ENCODE peak calls at places on chromosome 9, in ten cellular contexts. C is keratinocyte; X is CD4-positive, alpha-beta T cell; R is body of pancreas; M is lower lobe of right lung; N is psoas muscle; P is left lung; Z is heart right ventricle; A is brain microvascular endothelial cell; W is prostate gland. U is an unnamed sample.

GRCh38 chr9:129171993-129172751 is 5.9 kb downstream of the IER5L start:
- DNase-seq in C (no peak), X (no peak), R (no peak), M (no peak), N (no peak), P (no peak), Z (no peak), A (no peak), W (no peak), U (no peak)

GRCh38 chr9:69671291-69671903 is 774 bp downstream of the APBA1 start:
- DNase-seq in C (no peak), X (no peak), R (peak; percentile 25), M (no peak), N (no peak), P (peak; percentile 33), Z (no peak), A (no peak), W (no peak), U (peak; percentile 34)

GRCh38 chr9:99555792-99556191 is 265.9 kb upstream of the NR4A3 start:
- DNase-seq in C (no peak), X (no peak), R (no peak), M (no peak), N (no peak), P (no peak), Z (no peak), A (no peak), W (no peak), U (no peak)

GRCh38 chr9:71826289-71826688 is 58.0 kb upstream of the CEMIP2 start:
- DNase-seq in C (no peak), X (no peak), R (no peak), M (no peak), N (no peak), P (no peak), Z (no peak), A (no peak), W (no peak), U (no peak)

GRCh38 chr9:91086657-91087563 is 274.8 kb downstream of the AUH start:
- DNase-seq in C (no peak), X (no peak), R (no peak), M (no peak), N (no peak), P (no peak), Z (no peak), A (no peak), W (no peak), U (no peak)

GRCh38 chr9:136899196-136899595 is 12.9 kb downstream of the TRAF2 start:
- DNase-seq in C (no peak), X (no peak), R (peak; percentile 26), M (no peak), N (no peak), P (no peak), Z (no peak), A (no peak), W (no peak), U (no peak)

GRCh38 chr9:33795819-33796218 is 458 bp downstream of the PRSS3 start:
- DNase-seq in C (no peak), X (no peak), R (peak; percentile 91), M (no peak), N (no peak), P (peak; percentile 50), Z (no peak), A (no peak), W (no peak), U (no peak)

GRCh38 chr9:135060461-135061116 is 26.9 kb upstream of the OLFM1 start:
- DNase-seq in C (no peak), X (no peak), R (no peak), M (peak; percentile 19), N (no peak), P (peak; percentile 12), Z (no peak), A (no peak), W (no peak), U (peak; percentile 7)

GRCh38 chr9:116641292-116642059 is 45.6 kb upstream of the TRIM32 start:
- DNase-seq in C (no peak), X (no peak), R (no peak), M (no peak), N (no peak), P (no peak), Z (no peak), A (no peak), W (no peak), U (no peak)

GRCh38 chr9:116639251-116639741 is 47.8 kb upstream of the TRIM32 start:
- DNase-seq in C (no peak), X (no peak), R (no peak), M (no peak), N (no peak), P (no peak), Z (no peak), A (peak; percentile 33), W (no peak), U (no peak)

GRCh38 chr9:116632990-116633441 is 54.1 kb upstream of the TRIM32 start:
- DNase-seq in C (no peak), X (no peak), R (no peak), M (no peak), N (no peak), P (no peak), Z (no peak), A (peak; percentile 46), W (no peak), U (no peak)

GRCh38 chr9:116633444-116633843 is 53.7 kb upstream of the TRIM32 start:
- DNase-seq in C (no peak), X (no peak), R (no peak), M (no peak), N (no peak), P (no peak), Z (no peak), A (no peak), W (no peak), U (no peak)

GRCh38 chr9:116635908-116636307 is 51.2 kb upstream of the TRIM32 start:
- DNase-seq in C (no peak), X (no peak), R (no peak), M (no peak), N (no peak), P (no peak), Z (no peak), A (no peak), W (no peak), U (no peak)
- TF ChIP-seq CTCF in C (no peak), X (no peak), R (no peak), M (no peak), N (no peak), P (no peak), Z (no peak), A (no peak), W (no peak), U (no peak)

GRCh38 chr9:131013015-131013755 is 4.2 kb downstream of the LAMC3 start:
- DNase-seq in C (no peak), X (no peak), R (no peak), M (no peak), N (no peak), P (no peak), Z (no peak), A (no peak), W (no peak), U (no peak)
- H3K27ac ChIP-seq in C (no peak overlapping the region), X (no peak overlapping the region), R (peak overlapping the region; percentile 14), M (no peak overlapping the region), N (no peak overlapping the region), P (no peak overlapping the region), Z (peak overlapping the region; percentile 9), A (peak overlapping the region; percentile 20), W (no peak overlapping the region), U (no peak overlapping the region)

GRCh38 chr9:137969008-137969407 is 91.4 kb downstream of the CACNA1B start:
- DNase-seq in C (no peak), X (no peak), R (no peak), M (peak; percentile 13), N (no peak), P (no peak), Z (no peak), A (no peak), W (no peak), U (no peak)

GRCh38 chr9:137970098-137970497 is 92.5 kb downstream of the CACNA1B start:
- DNase-seq in C (no peak), X (no peak), R (no peak), M (no peak), N (no peak), P (no peak), Z (no peak), A (no peak), W (no peak), U (no peak)

GRCh38 chr9:137969685-137970084 is 92.1 kb downstream of the CACNA1B start:
- DNase-seq in C (no peak), X (no peak), R (no peak), M (peak; percentile 23), N (no peak), P (no peak), Z (no peak), A (no peak), W (no peak), U (peak; percentile 31)

GRCh38 chr9:137967280-137967943 is 89.8 kb downstream of the CACNA1B start:
- DNase-seq in C (no peak), X (no peak), R (no peak), M (peak; percentile 17), N (no peak), P (no peak), Z (no peak), A (no peak), W (no peak), U (no peak)

GRCh38 chr9:137968235-137968634 is 90.7 kb downstream of the CACNA1B start:
- DNase-seq in C (no peak), X (no peak), R (no peak), M (peak; percentile 42), N (no peak), P (no peak), Z (no peak), A (no peak), W (no peak), U (no peak)
- TF ChIP-seq CTCF in C (no peak), X (no peak), R (no peak), M (no peak), N (no peak), P (no peak), Z (no peak), A (no peak), W (no peak), U (no peak)

GRCh38 chr9:79694208-79694607 is 122.4 kb downstream of the TLE4 start:
- DNase-seq in C (no peak), X (no peak), R (no peak), M (no peak), N (no peak), P (no peak), Z (no peak), A (no peak), W (peak; percentile 12), U (no peak)

GRCh38 chr9:79692857-79693571 is 121.2 kb downstream of the TLE4 start:
- DNase-seq in C (no peak), X (no peak), R (no peak), M (no peak), N (no peak), P (no peak), Z (no peak), A (peak; percentile 43), W (no peak), U (no peak)

GRCh38 chr9:79695531-79696218 is 123.9 kb downstream of the TLE4 start:
- DNase-seq in C (no peak), X (no peak), R (no peak), M (no peak), N (no peak), P (no peak), Z (no peak), A (no peak), W (no peak), U (no peak)

GRCh38 chr9:79694676-79695400 is 123.1 kb downstream of the TLE4 start:
- DNase-seq in C (no peak), X (no peak), R (no peak), M (no peak), N (no peak), P (no peak), Z (no peak), A (peak; percentile 90), W (no peak), U (no peak)

DNA sequence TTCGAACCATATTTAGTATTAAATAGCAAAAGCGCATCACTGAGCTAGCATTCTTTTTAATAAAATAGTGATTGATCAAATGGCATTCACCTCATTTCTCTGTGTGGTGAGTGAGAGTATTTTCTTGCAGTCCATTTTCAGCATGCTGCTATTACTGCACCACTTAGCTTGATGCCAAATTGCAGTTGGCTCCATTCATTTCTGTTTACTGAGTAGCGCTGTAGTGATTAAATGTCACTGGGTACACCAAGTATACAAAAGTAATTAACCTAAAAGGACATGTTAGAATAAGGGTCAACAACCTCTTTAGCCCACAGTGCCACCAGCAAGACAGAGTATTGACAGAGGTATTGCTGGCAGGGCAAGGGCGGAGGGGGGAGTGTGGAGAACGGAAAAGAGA is 122.0 kb downstream of the TLE4 start:
- DNase-seq in C (no peak), X (no peak), R (no peak), M (no peak), N (no peak), P (no peak), Z (no peak), A (no peak), W (no peak), U (no peak)
- H3K27ac ChIP-seq in C (no peak overlapping the region), X (no peak overlapping the region), R (no peak overlapping the region), M (no peak overlapping the region), N (peak overlapping the region; percentile 30), P (no peak overlapping the region), Z (no peak overlapping the region), A (no peak overlapping the region), W (no peak overlapping the region), U (no peak overlapping the region)

U was measured in dorsolateral prefrontal cortex.